ENCODE peak calls at places on chromosome 1, in four cellular contexts. O, M, Q and N are unnamed samples.

GRCh38 chr1:229924639-229925038 is 142.4 kb upstream of the GALNT2 start:
- DNase-seq in O (no peak), M (no peak), Q (no peak), N (no peak)

GRCh38 chr1:204062106-204062505 is 10.8 kb upstream of the SOX13 start:
- DNase-seq in O (no peak), M (no peak), Q (no peak), N (no peak)

GRCh38 chr1:202112864-202113689 is 9.6 kb upstream of the GPR37L1 start:
- DNase-seq in O (peak; percentile 85), M (no peak), Q (no peak), N (no peak)

GRCh38 chr1:109269981-109270622 is 12.8 kb downstream of the PSRC1 start:
- DNase-seq in O (no peak), M (no peak), Q (no peak), N (no peak)

GRCh38 chr1:24284156-24284471 is 35.0 kb upstream of the GRHL3 start:
- DNase-seq in O (no peak), M (no peak), Q (no peak), N (no peak)

GRCh38 chr1:244318078-244318477 is 133.6 kb downstream of the ADSS2 start:
- DNase-seq in O (no peak), M (no peak), Q (no peak), N (no peak)

GRCh38 chr1:225460737-225461532 is 33.1 kb upstream of the LBR start:
- DNase-seq in O (no peak), M (peak; percentile 66), Q (no peak), N (no peak)

GRCh38 chr1:9028921-9029715 is 2.9 kb upstream of the SLC2A7 start:
- DNase-seq in O (no peak), M (no peak), Q (no peak), N (no peak)

GRCh38 chr1:24915819-24916602 is 14.1 kb downstream of the RUNX3 start:
- DNase-seq in O (no peak), M (no peak), Q (no peak), N (no peak)

GRCh38 chr1:6294868-6295556 is 34.1 kb upstream of the GPR153 start:
- DNase-seq in O (no peak), M (no peak), Q (no peak), N (no peak)